ENCODE peak calls at places on chromosomes 6 and 20, in ten cellular contexts. J is esophagus muscularis mucosa, Y is adipocyte, U is H9, Z is astrocyte, F is A549, D is adrenal gland, A is mammary epithelial cell, H is PC-3, W is left ventricle myocardium inferior. E is an unnamed sample. For H3K4me1, the result is how much of the 10 kb centered on the place peaks cover.

GRCh38 chr20:38995536-38996044 is 33.4 kb downstream of the DHX35 start:
- DNase-seq in A (no peak), U (no peak), F (no peak), H (no peak), D (no peak), Z (no peak), J (no peak), W (no peak), Y (no peak), E (no peak)

GRCh38 chr20:14114049-14114448 is 118.7 kb downstream of the MACROD2 start:
- DNase-seq in U (no peak), H (no peak), J (no peak), F (no peak), W (no peak), Z (no peak), A (no peak), Y (no peak), D (no peak), E (no peak)

GRCh38 chr6:53058388-53058890 is 6.8 kb upstream of the FBXO9 start:
- DNase-seq in Z (no peak), H (peak), U (no peak), J (no peak), W (no peak), D (no peak), F (no peak), A (no peak), Y (no peak), E (no peak)

GRCh38 chr20:53070714-53071392 is 98.7 kb downstream of the TSHZ2 start:
- DNase-seq in W (no peak), J (no peak), H (no peak), A (no peak), Z (peak), D (no peak), F (no peak), Y (no peak), U (no peak), E (peak)

GRCh38 chr20:12435254-12435653 is 517.6 kb downstream of the BTBD3 start:
- DNase-seq in J (no peak), D (no peak), H (no peak), U (no peak), W (no peak), A (no peak), F (no peak), Z (no peak), Y (peak), E (no peak)

GRCh38 chr20:1397710-1398109 is 4.9 kb upstream of the FKBP1A start:
- DNase-seq in Z (no peak), D (no peak), F (no peak), J (no peak), U (no peak), A (no peak), W (no peak), H (no peak), Y (no peak), E (no peak)

GRCh38 chr6:138044458-138044857 is 62.8 kb downstream of the PERP start:
- DNase-seq in Y (no peak), H (peak), F (no peak), J (no peak), W (no peak), U (no peak), A (peak), Z (no peak), D (no peak), E (no peak)

GRCh38 chr6:43074847-43075741 is 1.0 kb upstream of the PTK7 start:
- DNase-seq in A (no peak), Z (no peak), H (no peak), W (no peak), F (no peak), Y (peak), D (no peak), U (no peak), J (no peak), E (peak)

GRCh38 chr6:16555550-16555949 is 205.7 kb downstream of the ATXN1 start:
- DNase-seq in W (no peak), J (no peak), D (no peak), H (no peak), A (no peak), F (no peak), Z (no peak), Y (no peak), U (no peak), E (no peak)

GRCh38 chr20:23207826-23208555 is 121.9 kb upstream of the CD93 start:
- DNase-seq in H (no peak), D (no peak), A (no peak), U (no peak), W (no peak), F (no peak), J (peak), Z (no peak), Y (no peak), E (no peak)

GRCh38 chr20:53021934-53022333 is 49.8 kb downstream of the TSHZ2 start:
- DNase-seq in W (no peak), A (peak), Z (peak), D (no peak), Y (no peak), J (no peak), F (no peak), H (no peak), U (no peak), E (no peak)

GRCh38 chr6:7157752-7158616 is 50.2 kb downstream of the RREB1 start:
- DNase-seq in Z (peak), A (no peak), D (no peak), Y (peak), H (no peak), F (no peak), J (no peak), U (no peak), W (no peak), E (no peak)

GRCh38 chr6:47162793-47163192 is 120.7 kb upstream of the ADGRF1 start:
- DNase-seq in J (no peak), F (no peak), Z (no peak), W (no peak), Y (no peak), A (no peak), U (no peak), H (no peak), D (no peak), E (no peak)

DNA sequence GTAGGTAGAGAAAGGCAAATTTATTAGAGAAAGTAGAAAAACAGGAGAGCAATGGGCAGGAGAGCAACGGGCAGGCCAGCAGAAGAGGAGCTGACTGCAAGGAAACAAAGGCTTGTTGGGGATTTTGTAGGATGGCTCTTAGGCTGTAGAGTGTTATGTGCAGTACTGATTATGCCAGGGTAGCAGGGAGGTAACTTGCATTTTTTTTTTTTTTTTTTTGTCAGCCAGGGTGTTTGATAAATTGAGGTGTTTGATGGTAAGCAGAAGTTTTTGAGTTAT is 36.2 kb upstream of the IER3 start:
- DNase-seq in W (no peak), H (no peak), Z (no peak), F (no peak), J (no peak), Y (no peak), D (no peak), A (no peak), U (no peak), E (no peak)
- H3K4me1 ChIP-seq in W (half or more), H (half or more), Z (under half), F (half or more), J (under half), Y (under half), D (half or more), A (under half), U (under half), E (under half)

GRCh38 chr20:17859002-17859615 is 109.5 kb downstream of the SNX5 start:
- DNase-seq in U (peak), F (no peak), Z (no peak), Y (no peak), H (no peak), A (no peak), J (no peak), W (no peak), D (no peak), E (no peak)
- H3K4me1 ChIP-seq in U (under half), F (under half), Z (under half), Y (under half), H (under half), A (under half), J (under half), W (under half), D (under half), E (under half)

GRCh38 chr20:50533061-50533460 is 22.9 kb downstream of the PTPN1 start:
- DNase-seq in W (no peak), D (no peak), F (no peak), H (peak), A (no peak), Z (no peak), Y (peak), U (no peak), J (no peak), E (no peak)

GRCh38 chr20:50535162-50535561 is 25.0 kb downstream of the PTPN1 start:
- DNase-seq in U (no peak), H (no peak), J (no peak), Y (no peak), W (no peak), D (no peak), Z (no peak), A (no peak), F (no peak), E (no peak)

GRCh38 chr20:50534567-50534966 is 24.4 kb downstream of the PTPN1 start:
- DNase-seq in A (no peak), H (no peak), Z (peak), Y (peak), U (no peak), J (no peak), F (no peak), W (no peak), D (peak), E (peak)

GRCh38 chr20:50532231-50532630 is 22.0 kb downstream of the PTPN1 start:
- DNase-seq in J (no peak), D (no peak), U (no peak), Z (no peak), W (no peak), A (no peak), H (no peak), Y (no peak), F (no peak), E (no peak)

DNA sequence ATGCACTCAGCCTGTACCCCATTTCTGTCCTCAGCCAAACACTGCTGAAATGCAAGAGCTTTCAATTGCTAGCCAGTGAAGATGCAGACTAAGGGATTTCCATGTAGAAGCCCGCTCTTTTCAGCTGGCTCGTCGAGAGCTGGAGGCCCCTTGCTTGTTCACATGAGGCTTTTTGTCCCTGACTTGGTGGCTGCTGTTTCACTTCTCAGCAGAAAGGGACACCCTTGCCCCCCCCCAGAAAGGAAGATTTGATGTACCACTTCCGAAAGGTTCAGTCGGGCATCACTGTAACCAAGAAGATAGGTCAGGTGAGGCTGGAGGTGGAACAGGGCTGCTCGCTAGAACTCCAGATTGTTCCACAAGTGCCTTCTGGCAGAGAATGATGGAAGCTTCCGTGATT is 23.3 kb downstream of the PTPN1 start:
- DNase-seq in A (no peak), J (no peak), D (no peak), U (no peak), W (no peak), Z (no peak), H (no peak), F (no peak), Y (no peak), E (no peak)
- H3K4me1 ChIP-seq in A (under half), J (half or more), D (under half), U (under half), W (half or more), Z (under half), H (under half), F (under half), Y (under half), E (under half)

GRCh38 chr6:116010400-116011095 is 50.1 kb downstream of the FRK start:
- DNase-seq in A (peak), Y (peak), J (no peak), Z (peak), U (peak), W (peak), F (no peak), H (peak), D (peak), E (peak)

GRCh38 chr6:116011096-116011401 is 49.6 kb downstream of the FRK start:
- DNase-seq in F (no peak), D (no peak), J (no peak), U (no peak), Z (no peak), H (no peak), A (peak), Y (no peak), W (no peak), E (no peak)

GRCh38 chr6:116012471-116012949 is 48.2 kb downstream of the FRK start:
- DNase-seq in D (no peak), J (no peak), Y (peak), U (no peak), H (peak), Z (peak), A (no peak), W (no peak), F (no peak), E (no peak)

GRCh38 chr6:116012966-116013365 is 47.7 kb downstream of the FRK start:
- DNase-seq in J (no peak), U (no peak), W (no peak), A (peak), H (peak), Z (no peak), Y (peak), D (no peak), F (no peak), E (no peak)

GRCh38 chr6:116011520-116011919 is 49.2 kb downstream of the FRK start:
- DNase-seq in U (no peak), H (peak), J (no peak), A (peak), W (no peak), Y (no peak), D (no peak), F (no peak), Z (no peak), E (no peak)
- H3K4me1 ChIP-seq in U (under half), H (under half), J (under half), A (half or more), W (half or more), Y (under half), D (under half), F (half or more), Z (under half), E (under half)

DNA sequence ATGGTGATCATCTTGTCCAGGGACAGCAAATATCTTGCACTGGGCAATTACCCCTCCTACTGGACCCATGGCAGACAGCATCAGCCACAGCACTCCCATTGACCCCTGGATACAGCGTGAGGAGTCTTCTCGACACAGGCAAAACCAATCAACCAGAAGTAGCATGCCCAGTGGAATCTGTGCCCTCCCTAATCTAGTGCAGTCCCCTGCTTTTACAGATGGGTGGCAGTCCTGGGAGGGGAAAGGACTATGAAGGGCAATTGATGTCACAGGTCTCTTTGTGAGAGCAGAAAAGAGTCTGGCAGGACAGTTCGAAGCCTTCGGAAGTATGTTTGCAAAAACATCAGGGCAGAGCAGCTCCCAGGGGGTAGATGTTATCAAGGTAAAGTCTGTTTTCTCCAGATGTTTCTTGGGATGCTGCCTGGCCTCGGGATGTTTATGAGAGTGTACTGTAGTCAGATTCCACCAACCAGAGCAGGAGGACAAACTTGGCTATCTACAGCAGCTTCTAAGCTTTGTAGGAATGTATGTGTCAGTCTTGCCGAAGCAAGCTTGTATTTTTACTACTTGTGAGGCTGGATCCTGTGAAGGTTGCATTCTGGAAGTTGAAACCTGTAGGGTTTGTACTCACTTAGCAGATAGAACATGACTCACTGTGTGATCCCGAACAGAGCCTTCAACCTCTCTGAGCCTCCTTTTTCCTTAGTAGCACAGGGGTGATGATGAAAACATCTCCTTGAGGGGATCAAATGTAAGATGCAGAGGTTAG is 63.0 kb upstream of the MYL9 start:
- DNase-seq in J (no peak), F (no peak), Z (no peak), D (no peak), W (no peak), Y (no peak), H (no peak), U (no peak), A (no peak), E (no peak)
- H3K4me1 ChIP-seq in J (half or more), F (under half), Z (under half), D (under half), W (half or more), Y (half or more), H (under half), U (under half), A (under half), E (under half)

GRCh38 chr6:42029062-42029685 is 21.1 kb upstream of the TAF8 start:
- DNase-seq in D (no peak), Z (no peak), J (no peak), U (no peak), H (no peak), Y (no peak), F (no peak), W (no peak), A (no peak), E (no peak)

GRCh38 chr6:42032366-42032765 is 18.0 kb upstream of the TAF8 start:
- DNase-seq in A (no peak), Z (no peak), U (no peak), Y (no peak), W (no peak), F (no peak), D (no peak), J (no peak), H (no peak), E (no peak)

GRCh38 chr6:42028234-42029061 is 21.9 kb upstream of the TAF8 start:
- DNase-seq in Z (peak), U (no peak), D (peak), F (peak), H (no peak), A (no peak), J (no peak), Y (no peak), W (no peak), E (no peak)

GRCh38 chr6:42029881-42030280 is 20.4 kb upstream of the TAF8 start:
- DNase-seq in F (no peak), A (no peak), D (no peak), W (no peak), Z (no peak), J (no peak), Y (no peak), U (no peak), H (no peak), E (no peak)

GRCh38 chr6:42030585-42031506 is 19.5 kb upstream of the TAF8 start:
- DNase-seq in U (no peak), J (no peak), F (no peak), Y (no peak), H (no peak), Z (no peak), A (no peak), D (no peak), W (peak), E (no peak)
- H3K4me1 ChIP-seq in U (under half), J (under half), F (under half), Y (under half), H (under half), Z (under half), A (under half), D (under half), W (half or more), E (under half)

GRCh38 chr20:58892932-58893224 is 40.4 kb downstream of the GNAS start:
- DNase-seq in W (no peak), J (no peak), A (no peak), U (no peak), H (no peak), Z (no peak), Y (no peak), F (peak), D (no peak), E (no peak)
- H3K4me1 ChIP-seq in W (half or more), J (half or more), A (under half), U (under half), H (under half), Z (under half), Y (under half), F (under half), D (half or more), E (under half)

GRCh38 chr6:106517699-106518098 is 111.6 kb downstream of the RTN4IP1 start:
- DNase-seq in Z (no peak), A (no peak), Y (no peak), D (no peak), W (no peak), J (no peak), F (no peak), U (no peak), H (no peak), E (no peak)
- H3K4me1 ChIP-seq in Z (under half), A (under half), Y (half or more), D (under half), W (under half), J (under half), F (under half), U (under half), H (half or more), E (under half)

GRCh38 chr20:2657674-2658073 is 5.2 kb downstream of the NOP56 start:
- DNase-seq in F (no peak), J (no peak), W (no peak), U (no peak), H (no peak), A (no peak), Z (no peak), Y (no peak), D (no peak), E (no peak)
- H3K4me1 ChIP-seq in F (under half), J (under half), W (under half), U (under half), H (under half), A (under half), Z (under half), Y (under half), D (under half), E (under half)